ENCODE peak calls at places on chromosomes 11 and 22, in ten cellular contexts. One of them, this sample, is unnamed.

GRCh38 chr22:49825944-49826602 is 1.6 kb downstream of the BRD1 start:
- ATAC-seq in stimulated activated naive CD8-positive, alpha-beta T cell treated with anti-CD3 and anti-CD28 coated beads, Interleukin-15, amount 100 ng/mL, for 72 hours: peak; percentile 81
- ATAC-seq in sciatic nerve: no peak
- ATAC-seq in HCT116: peak; percentile 34
- ATAC-seq in gastroesophageal sphincter: no peak
- ATAC-seq in Right ventricle myocardium superior: no peak
- ATAC-seq in B cell: no peak
- ATAC-seq in DND-41: peak; percentile 64
- ATAC-seq in left cardiac atrium: no peak
- ATAC-seq in activated T-cell treated with anti-CD3 and anti-CD28 coated beads, Interleukin-2, amount 50 U/mL, for 4 hours: peak; percentile 77
- ATAC-seq in this sample: peak; percentile 62

GRCh38 chr11:85182437-85183109 is 444.6 kb downstream of the DLG2 start:
- ATAC-seq in stimulated activated naive CD8-positive, alpha-beta T cell treated with anti-CD3 and anti-CD28 coated beads, Interleukin-15, amount 100 ng/mL, for 72 hours: no peak
- ATAC-seq in sciatic nerve: peak; percentile 66
- ATAC-seq in HCT116: peak; percentile 98
- ATAC-seq in gastroesophageal sphincter: no peak
- ATAC-seq in Right ventricle myocardium superior: no peak
- ATAC-seq in B cell: peak; percentile 51
- ATAC-seq in DND-41: no peak
- ATAC-seq in left cardiac atrium: no peak
- ATAC-seq in activated T-cell treated with anti-CD3 and anti-CD28 coated beads, Interleukin-2, amount 50 U/mL, for 4 hours: no peak
- ATAC-seq in this sample: no peak

GRCh38 chr22:33887173-33887572 is 33.1 kb downstream of the LARGE1 start:
- ATAC-seq in stimulated activated naive CD8-positive, alpha-beta T cell treated with anti-CD3 and anti-CD28 coated beads, Interleukin-15, amount 100 ng/mL, for 72 hours: no peak
- ATAC-seq in sciatic nerve: no peak
- ATAC-seq in HCT116: no peak
- ATAC-seq in gastroesophageal sphincter: no peak
- ATAC-seq in Right ventricle myocardium superior: no peak
- ATAC-seq in B cell: no peak
- ATAC-seq in DND-41: no peak
- ATAC-seq in left cardiac atrium: no peak
- ATAC-seq in activated T-cell treated with anti-CD3 and anti-CD28 coated beads, Interleukin-2, amount 50 U/mL, for 4 hours: no peak
- ATAC-seq in this sample: no peak

GRCh38 chr22:22746061-22746962 is 101.9 kb downstream of the GGTLC2 start:
- ATAC-seq in stimulated activated naive CD8-positive, alpha-beta T cell treated with anti-CD3 and anti-CD28 coated beads, Interleukin-15, amount 100 ng/mL, for 72 hours: peak; percentile 12
- ATAC-seq in sciatic nerve: peak; percentile 21
- ATAC-seq in HCT116: no peak
- ATAC-seq in gastroesophageal sphincter: no peak
- ATAC-seq in Right ventricle myocardium superior: no peak
- ATAC-seq in B cell: no peak
- ATAC-seq in DND-41: no peak
- ATAC-seq in left cardiac atrium: no peak
- ATAC-seq in activated T-cell treated with anti-CD3 and anti-CD28 coated beads, Interleukin-2, amount 50 U/mL, for 4 hours: no peak
- ATAC-seq in this sample: no peak

GRCh38 chr22:37064553-37064952 is 13.0 kb downstream of the KCTD17 start:
- ATAC-seq in stimulated activated naive CD8-positive, alpha-beta T cell treated with anti-CD3 and anti-CD28 coated beads, Interleukin-15, amount 100 ng/mL, for 72 hours: no peak
- ATAC-seq in sciatic nerve: no peak
- ATAC-seq in HCT116: no peak
- ATAC-seq in gastroesophageal sphincter: no peak
- ATAC-seq in Right ventricle myocardium superior: no peak
- ATAC-seq in B cell: no peak
- ATAC-seq in DND-41: no peak
- ATAC-seq in left cardiac atrium: no peak
- ATAC-seq in activated T-cell treated with anti-CD3 and anti-CD28 coated beads, Interleukin-2, amount 50 U/mL, for 4 hours: no peak
- ATAC-seq in this sample: no peak

GRCh38 chr11:73359341-73359740 is 16.9 kb upstream of the RELT start:
- ATAC-seq in stimulated activated naive CD8-positive, alpha-beta T cell treated with anti-CD3 and anti-CD28 coated beads, Interleukin-15, amount 100 ng/mL, for 72 hours: no peak
- ATAC-seq in sciatic nerve: peak; percentile 66
- ATAC-seq in HCT116: no peak
- ATAC-seq in gastroesophageal sphincter: peak; percentile 52
- ATAC-seq in Right ventricle myocardium superior: peak; percentile 80
- ATAC-seq in B cell: no peak
- ATAC-seq in DND-41: no peak
- ATAC-seq in left cardiac atrium: peak; percentile 85
- ATAC-seq in activated T-cell treated with anti-CD3 and anti-CD28 coated beads, Interleukin-2, amount 50 U/mL, for 4 hours: no peak
- ATAC-seq in this sample: no peak

GRCh38 chr11:60836866-60837510 is 4.9 kb upstream of the CCDC86 start:
- ATAC-seq in stimulated activated naive CD8-positive, alpha-beta T cell treated with anti-CD3 and anti-CD28 coated beads, Interleukin-15, amount 100 ng/mL, for 72 hours: no peak
- ATAC-seq in sciatic nerve: no peak
- ATAC-seq in HCT116: no peak
- ATAC-seq in gastroesophageal sphincter: no peak
- ATAC-seq in Right ventricle myocardium superior: no peak
- ATAC-seq in B cell: no peak
- ATAC-seq in DND-41: no peak
- ATAC-seq in left cardiac atrium: no peak
- ATAC-seq in activated T-cell treated with anti-CD3 and anti-CD28 coated beads, Interleukin-2, amount 50 U/mL, for 4 hours: no peak
- ATAC-seq in this sample: no peak

GRCh38 chr11:96205460-96205809 is 137.6 kb downstream of the MAML2 start:
- ATAC-seq in stimulated activated naive CD8-positive, alpha-beta T cell treated with anti-CD3 and anti-CD28 coated beads, Interleukin-15, amount 100 ng/mL, for 72 hours: peak; percentile 83
- ATAC-seq in sciatic nerve: no peak
- ATAC-seq in HCT116: no peak
- ATAC-seq in gastroesophageal sphincter: no peak
- ATAC-seq in Right ventricle myocardium superior: no peak
- ATAC-seq in B cell: no peak
- ATAC-seq in DND-41: no peak
- ATAC-seq in left cardiac atrium: peak; percentile 44
- ATAC-seq in activated T-cell treated with anti-CD3 and anti-CD28 coated beads, Interleukin-2, amount 50 U/mL, for 4 hours: peak; percentile 76
- ATAC-seq in this sample: peak; percentile 78

GRCh38 chr22:25148149-25148691 is 51.4 kb upstream of the CRYBB3 start:
- ATAC-seq in stimulated activated naive CD8-positive, alpha-beta T cell treated with anti-CD3 and anti-CD28 coated beads, Interleukin-15, amount 100 ng/mL, for 72 hours: peak; percentile 40
- ATAC-seq in sciatic nerve: peak; percentile 64
- ATAC-seq in HCT116: no peak
- ATAC-seq in gastroesophageal sphincter: peak; percentile 44
- ATAC-seq in Right ventricle myocardium superior: peak; percentile 77
- ATAC-seq in B cell: no peak
- ATAC-seq in DND-41: no peak
- ATAC-seq in left cardiac atrium: peak; percentile 77
- ATAC-seq in activated T-cell treated with anti-CD3 and anti-CD28 coated beads, Interleukin-2, amount 50 U/mL, for 4 hours: no peak
- ATAC-seq in this sample: no peak

GRCh38 chr11:133501643-133502535 is 30.4 kb downstream of the OPCML start:
- ATAC-seq in stimulated activated naive CD8-positive, alpha-beta T cell treated with anti-CD3 and anti-CD28 coated beads, Interleukin-15, amount 100 ng/mL, for 72 hours: peak; percentile 35
- ATAC-seq in sciatic nerve: no peak
- ATAC-seq in HCT116: no peak
- ATAC-seq in gastroesophageal sphincter: peak; percentile 34
- ATAC-seq in Right ventricle myocardium superior: peak; percentile 64
- ATAC-seq in B cell: no peak
- ATAC-seq in DND-41: no peak
- ATAC-seq in left cardiac atrium: peak; percentile 38
- ATAC-seq in activated T-cell treated with anti-CD3 and anti-CD28 coated beads, Interleukin-2, amount 50 U/mL, for 4 hours: no peak
- ATAC-seq in this sample: no peak

GRCh38 chr11:11558352-11558751 is 63.5 kb downstream of the GALNT18 start:
- ATAC-seq in stimulated activated naive CD8-positive, alpha-beta T cell treated with anti-CD3 and anti-CD28 coated beads, Interleukin-15, amount 100 ng/mL, for 72 hours: no peak
- ATAC-seq in sciatic nerve: no peak
- ATAC-seq in HCT116: no peak
- ATAC-seq in gastroesophageal sphincter: no peak
- ATAC-seq in Right ventricle myocardium superior: peak; percentile 34
- ATAC-seq in B cell: no peak
- ATAC-seq in DND-41: no peak
- ATAC-seq in left cardiac atrium: peak; percentile 28
- ATAC-seq in activated T-cell treated with anti-CD3 and anti-CD28 coated beads, Interleukin-2, amount 50 U/mL, for 4 hours: no peak
- ATAC-seq in this sample: no peak

GRCh38 chr11:71999360-71999759 is 651 bp downstream of the IL18BP start:
- ATAC-seq in stimulated activated naive CD8-positive, alpha-beta T cell treated with anti-CD3 and anti-CD28 coated beads, Interleukin-15, amount 100 ng/mL, for 72 hours: no peak
- ATAC-seq in sciatic nerve: peak; percentile 62
- ATAC-seq in HCT116: no peak
- ATAC-seq in gastroesophageal sphincter: peak; percentile 67
- ATAC-seq in Right ventricle myocardium superior: peak; percentile 26
- ATAC-seq in B cell: no peak
- ATAC-seq in DND-41: no peak
- ATAC-seq in left cardiac atrium: peak; percentile 31
- ATAC-seq in activated T-cell treated with anti-CD3 and anti-CD28 coated beads, Interleukin-2, amount 50 U/mL, for 4 hours: no peak
- ATAC-seq in this sample: no peak

GRCh38 chr11:67406969-67407699 is 3.3 kb downstream of the TBC1D10C start:
- ATAC-seq in stimulated activated naive CD8-positive, alpha-beta T cell treated with anti-CD3 and anti-CD28 coated beads, Interleukin-15, amount 100 ng/mL, for 72 hours: no peak
- ATAC-seq in sciatic nerve: no peak
- ATAC-seq in HCT116: no peak
- ATAC-seq in gastroesophageal sphincter: no peak
- ATAC-seq in Right ventricle myocardium superior: peak; percentile 22
- ATAC-seq in B cell: no peak
- ATAC-seq in DND-41: no peak
- ATAC-seq in left cardiac atrium: peak; percentile 28
- ATAC-seq in activated T-cell treated with anti-CD3 and anti-CD28 coated beads, Interleukin-2, amount 50 U/mL, for 4 hours: peak; percentile 6
- ATAC-seq in this sample: peak; percentile 3

GRCh38 chr11:61645179-61645868 is 34.9 kb upstream of the DAGLA start:
- ATAC-seq in stimulated activated naive CD8-positive, alpha-beta T cell treated with anti-CD3 and anti-CD28 coated beads, Interleukin-15, amount 100 ng/mL, for 72 hours: no peak
- ATAC-seq in sciatic nerve: no peak
- ATAC-seq in HCT116: no peak
- ATAC-seq in gastroesophageal sphincter: no peak
- ATAC-seq in Right ventricle myocardium superior: peak; percentile 91
- ATAC-seq in B cell: no peak
- ATAC-seq in DND-41: no peak
- ATAC-seq in left cardiac atrium: peak; percentile 65
- ATAC-seq in activated T-cell treated with anti-CD3 and anti-CD28 coated beads, Interleukin-2, amount 50 U/mL, for 4 hours: no peak
- ATAC-seq in this sample: no peak

GRCh38 chr11:74338963-74339362 is 27.5 kb upstream of the P4HA3 start:
- ATAC-seq in stimulated activated naive CD8-positive, alpha-beta T cell treated with anti-CD3 and anti-CD28 coated beads, Interleukin-15, amount 100 ng/mL, for 72 hours: no peak
- ATAC-seq in sciatic nerve: no peak
- ATAC-seq in HCT116: no peak
- ATAC-seq in gastroesophageal sphincter: no peak
- ATAC-seq in Right ventricle myocardium superior: no peak
- ATAC-seq in B cell: no peak
- ATAC-seq in DND-41: no peak
- ATAC-seq in left cardiac atrium: no peak
- ATAC-seq in activated T-cell treated with anti-CD3 and anti-CD28 coated beads, Interleukin-2, amount 50 U/mL, for 4 hours: no peak
- ATAC-seq in this sample: no peak

GRCh38 chr22:27903805-27904473 is 15.1 kb downstream of the PITPNB start:
- ATAC-seq in stimulated activated naive CD8-positive, alpha-beta T cell treated with anti-CD3 and anti-CD28 coated beads, Interleukin-15, amount 100 ng/mL, for 72 hours: peak; percentile 89
- ATAC-seq in sciatic nerve: no peak
- ATAC-seq in HCT116: no peak
- ATAC-seq in gastroesophageal sphincter: no peak
- ATAC-seq in Right ventricle myocardium superior: no peak
- ATAC-seq in B cell: no peak
- ATAC-seq in DND-41: peak; percentile 29
- ATAC-seq in left cardiac atrium: no peak
- ATAC-seq in activated T-cell treated with anti-CD3 and anti-CD28 coated beads, Interleukin-2, amount 50 U/mL, for 4 hours: peak; percentile 92
- ATAC-seq in this sample: peak; percentile 92

GRCh38 chr11:47983464-47984397 is 3.4 kb downstream of the PTPRJ start:
- ATAC-seq in stimulated activated naive CD8-positive, alpha-beta T cell treated with anti-CD3 and anti-CD28 coated beads, Interleukin-15, amount 100 ng/mL, for 72 hours: no peak
- ATAC-seq in sciatic nerve: no peak
- ATAC-seq in HCT116: no peak
- ATAC-seq in gastroesophageal sphincter: no peak
- ATAC-seq in Right ventricle myocardium superior: no peak
- ATAC-seq in B cell: no peak
- ATAC-seq in DND-41: no peak
- ATAC-seq in left cardiac atrium: no peak
- ATAC-seq in activated T-cell treated with anti-CD3 and anti-CD28 coated beads, Interleukin-2, amount 50 U/mL, for 4 hours: no peak
- ATAC-seq in this sample: peak; percentile 34

GRCh38 chr11:76134239-76134638 is 72.1 kb downstream of the WNT11 start:
- ATAC-seq in stimulated activated naive CD8-positive, alpha-beta T cell treated with anti-CD3 and anti-CD28 coated beads, Interleukin-15, amount 100 ng/mL, for 72 hours: no peak
- ATAC-seq in sciatic nerve: no peak
- ATAC-seq in HCT116: no peak
- ATAC-seq in gastroesophageal sphincter: no peak
- ATAC-seq in Right ventricle myocardium superior: no peak
- ATAC-seq in B cell: no peak
- ATAC-seq in DND-41: no peak
- ATAC-seq in left cardiac atrium: no peak
- ATAC-seq in activated T-cell treated with anti-CD3 and anti-CD28 coated beads, Interleukin-2, amount 50 U/mL, for 4 hours: no peak
- ATAC-seq in this sample: no peak

GRCh38 chr11:119320593-119321524 is 3.9 kb upstream of the MCAM start:
- ATAC-seq in stimulated activated naive CD8-positive, alpha-beta T cell treated with anti-CD3 and anti-CD28 coated beads, Interleukin-15, amount 100 ng/mL, for 72 hours: peak; percentile 80
- ATAC-seq in sciatic nerve: peak; percentile 46
- ATAC-seq in HCT116: no peak
- ATAC-seq in gastroesophageal sphincter: peak; percentile 66
- ATAC-seq in Right ventricle myocardium superior: peak; percentile 45
- ATAC-seq in B cell: peak; percentile 53
- ATAC-seq in DND-41: peak; percentile 31
- ATAC-seq in left cardiac atrium: peak; percentile 45
- ATAC-seq in activated T-cell treated with anti-CD3 and anti-CD28 coated beads, Interleukin-2, amount 50 U/mL, for 4 hours: peak; percentile 66
- ATAC-seq in this sample: peak; percentile 70

GRCh38 chr11:105975128-105975527 is 46.9 kb downstream of the MSANTD4 start:
- ATAC-seq in stimulated activated naive CD8-positive, alpha-beta T cell treated with anti-CD3 and anti-CD28 coated beads, Interleukin-15, amount 100 ng/mL, for 72 hours: no peak
- ATAC-seq in sciatic nerve: no peak
- ATAC-seq in HCT116: no peak
- ATAC-seq in gastroesophageal sphincter: no peak
- ATAC-seq in Right ventricle myocardium superior: no peak
- ATAC-seq in B cell: no peak
- ATAC-seq in DND-41: no peak
- ATAC-seq in left cardiac atrium: no peak
- ATAC-seq in activated T-cell treated with anti-CD3 and anti-CD28 coated beads, Interleukin-2, amount 50 U/mL, for 4 hours: no peak
- ATAC-seq in this sample: no peak

GRCh38 chr11:1834132-1834610 is 619 bp upstream of the SYT8 start:
- ATAC-seq in stimulated activated naive CD8-positive, alpha-beta T cell treated with anti-CD3 and anti-CD28 coated beads, Interleukin-15, amount 100 ng/mL, for 72 hours: no peak
- ATAC-seq in sciatic nerve: no peak
- ATAC-seq in HCT116: peak; percentile 81
- ATAC-seq in gastroesophageal sphincter: no peak
- ATAC-seq in Right ventricle myocardium superior: no peak
- ATAC-seq in B cell: no peak
- ATAC-seq in DND-41: no peak
- ATAC-seq in left cardiac atrium: no peak
- ATAC-seq in activated T-cell treated with anti-CD3 and anti-CD28 coated beads, Interleukin-2, amount 50 U/mL, for 4 hours: no peak
- ATAC-seq in this sample: no peak

GRCh38 chr11:75241036-75241905 is 697 bp downstream of the TPBGL start:
- ATAC-seq in stimulated activated naive CD8-positive, alpha-beta T cell treated with anti-CD3 and anti-CD28 coated beads, Interleukin-15, amount 100 ng/mL, for 72 hours: peak; percentile 87
- ATAC-seq in sciatic nerve: peak; percentile 78
- ATAC-seq in HCT116: peak; percentile 91
- ATAC-seq in gastroesophageal sphincter: peak; percentile 91
- ATAC-seq in Right ventricle myocardium superior: peak; percentile 97
- ATAC-seq in B cell: peak; percentile 97
- ATAC-seq in DND-41: no peak
- ATAC-seq in left cardiac atrium: peak; percentile 95
- ATAC-seq in activated T-cell treated with anti-CD3 and anti-CD28 coated beads, Interleukin-2, amount 50 U/mL, for 4 hours: peak; percentile 91
- ATAC-seq in this sample: peak; percentile 93

GRCh38 chr22:24494182-24494534 is 974 bp upstream of the UPB1 start:
- ATAC-seq in stimulated activated naive CD8-positive, alpha-beta T cell treated with anti-CD3 and anti-CD28 coated beads, Interleukin-15, amount 100 ng/mL, for 72 hours: no peak
- ATAC-seq in sciatic nerve: peak; percentile 25
- ATAC-seq in HCT116: no peak
- ATAC-seq in gastroesophageal sphincter: no peak
- ATAC-seq in Right ventricle myocardium superior: peak; percentile 42
- ATAC-seq in B cell: no peak
- ATAC-seq in DND-41: no peak
- ATAC-seq in left cardiac atrium: no peak
- ATAC-seq in activated T-cell treated with anti-CD3 and anti-CD28 coated beads, Interleukin-2, amount 50 U/mL, for 4 hours: no peak
- ATAC-seq in this sample: no peak

GRCh38 chr11:67482275-67482735 is 521 bp upstream of the AIP start:
- ATAC-seq in stimulated activated naive CD8-positive, alpha-beta T cell treated with anti-CD3 and anti-CD28 coated beads, Interleukin-15, amount 100 ng/mL, for 72 hours: no peak
- ATAC-seq in sciatic nerve: peak; percentile 5
- ATAC-seq in HCT116: no peak
- ATAC-seq in gastroesophageal sphincter: no peak
- ATAC-seq in Right ventricle myocardium superior: no peak
- ATAC-seq in B cell: no peak
- ATAC-seq in DND-41: no peak
- ATAC-seq in left cardiac atrium: no peak
- ATAC-seq in activated T-cell treated with anti-CD3 and anti-CD28 coated beads, Interleukin-2, amount 50 U/mL, for 4 hours: no peak
- ATAC-seq in this sample: no peak

GRCh38 chr11:34944692-34945091 is 28.3 kb downstream of the PDHX start:
- ATAC-seq in stimulated activated naive CD8-positive, alpha-beta T cell treated with anti-CD3 and anti-CD28 coated beads, Interleukin-15, amount 100 ng/mL, for 72 hours: no peak
- ATAC-seq in sciatic nerve: no peak
- ATAC-seq in HCT116: no peak
- ATAC-seq in gastroesophageal sphincter: no peak
- ATAC-seq in Right ventricle myocardium superior: no peak
- ATAC-seq in B cell: no peak
- ATAC-seq in DND-41: no peak
- ATAC-seq in left cardiac atrium: no peak
- ATAC-seq in activated T-cell treated with anti-CD3 and anti-CD28 coated beads, Interleukin-2, amount 50 U/mL, for 4 hours: no peak
- ATAC-seq in this sample: no peak

GRCh38 chr11:102411142-102411541 is 41.4 kb downstream of the TMEM123 start:
- ATAC-seq in stimulated activated naive CD8-positive, alpha-beta T cell treated with anti-CD3 and anti-CD28 coated beads, Interleukin-15, amount 100 ng/mL, for 72 hours: no peak
- ATAC-seq in sciatic nerve: no peak
- ATAC-seq in HCT116: no peak
- ATAC-seq in gastroesophageal sphincter: no peak
- ATAC-seq in Right ventricle myocardium superior: no peak
- ATAC-seq in B cell: no peak
- ATAC-seq in DND-41: no peak
- ATAC-seq in left cardiac atrium: no peak
- ATAC-seq in activated T-cell treated with anti-CD3 and anti-CD28 coated beads, Interleukin-2, amount 50 U/mL, for 4 hours: no peak
- ATAC-seq in this sample: no peak

GRCh38 chr11:110345756-110346155 is 49.3 kb upstream of the RDX start:
- ATAC-seq in stimulated activated naive CD8-positive, alpha-beta T cell treated with anti-CD3 and anti-CD28 coated beads, Interleukin-15, amount 100 ng/mL, for 72 hours: peak; percentile 68
- ATAC-seq in sciatic nerve: no peak
- ATAC-seq in HCT116: no peak
- ATAC-seq in gastroesophageal sphincter: no peak
- ATAC-seq in Right ventricle myocardium superior: no peak
- ATAC-seq in B cell: no peak
- ATAC-seq in DND-41: no peak
- ATAC-seq in left cardiac atrium: no peak
- ATAC-seq in activated T-cell treated with anti-CD3 and anti-CD28 coated beads, Interleukin-2, amount 50 U/mL, for 4 hours: peak; percentile 39
- ATAC-seq in this sample: peak; percentile 60

GRCh38 chr22:35661377-35661937 is 13.2 kb downstream of the APOL6 start:
- ATAC-seq in stimulated activated naive CD8-positive, alpha-beta T cell treated with anti-CD3 and anti-CD28 coated beads, Interleukin-15, amount 100 ng/mL, for 72 hours: peak; percentile 53
- ATAC-seq in sciatic nerve: no peak
- ATAC-seq in HCT116: no peak
- ATAC-seq in gastroesophageal sphincter: no peak
- ATAC-seq in Right ventricle myocardium superior: no peak
- ATAC-seq in B cell: no peak
- ATAC-seq in DND-41: no peak
- ATAC-seq in left cardiac atrium: no peak
- ATAC-seq in activated T-cell treated with anti-CD3 and anti-CD28 coated beads, Interleukin-2, amount 50 U/mL, for 4 hours: peak; percentile 71
- ATAC-seq in this sample: peak; percentile 63

This sample was measured in activated T-helper 17 cell treated with anti-CD3 and anti-CD28 coated beads, Interleukin-2, amount 50 U/mL, for 72 hours.